ENCODE peak calls at places on chromosomes 12 and 14, in seven cellular contexts. One of them, this sample, is unnamed.

GRCh38 chr14:63896278-63896720 is 43.5 kb downstream of the SYNE2 start:
- DNase-seq in RWPE2: peak
- DNase-seq in C1 segment of cervical spinal cord: no peak
- DNase-seq in T-helper 2 cell: no peak
- DNase-seq in AG08395: peak
- DNase-seq in NCI-H1105: peak
- DNase-seq in heart left ventricle: peak
- DNase-seq in this sample: peak

GRCh38 chr12:122227341-122227740 is 1.5 kb upstream of the DIABLO start:
- DNase-seq in RWPE2: no peak
- DNase-seq in C1 segment of cervical spinal cord: no peak
- DNase-seq in T-helper 2 cell: peak
- DNase-seq in AG08395: no peak
- DNase-seq in NCI-H1105: peak
- DNase-seq in heart left ventricle: no peak
- DNase-seq in this sample: no peak

GRCh38 chr14:63956326-63956725 is 103.5 kb downstream of the SYNE2 start:
- DNase-seq in RWPE2: no peak
- DNase-seq in C1 segment of cervical spinal cord: no peak
- DNase-seq in T-helper 2 cell: no peak
- DNase-seq in AG08395: no peak
- DNase-seq in NCI-H1105: no peak
- DNase-seq in heart left ventricle: no peak
- DNase-seq in this sample: no peak

GRCh38 chr12:12990700-12991468 is 9.2 kb downstream of the HEBP1 start:
- DNase-seq in RWPE2: no peak
- DNase-seq in C1 segment of cervical spinal cord: no peak
- DNase-seq in T-helper 2 cell: no peak
- DNase-seq in AG08395: no peak
- DNase-seq in NCI-H1105: no peak
- DNase-seq in heart left ventricle: no peak
- DNase-seq in this sample: no peak

GRCh38 chr12:110694330-110694891 is 5.5 kb upstream of the HVCN1 start:
- DNase-seq in RWPE2: no peak
- DNase-seq in C1 segment of cervical spinal cord: peak
- DNase-seq in T-helper 2 cell: no peak
- DNase-seq in AG08395: no peak
- DNase-seq in NCI-H1105: no peak
- DNase-seq in heart left ventricle: peak
- DNase-seq in this sample: peak

GRCh38 chr12:41277019-41277770 is 89.1 kb downstream of the PDZRN4 start:
- DNase-seq in RWPE2: no peak
- DNase-seq in C1 segment of cervical spinal cord: no peak
- DNase-seq in T-helper 2 cell: no peak
- DNase-seq in AG08395: peak
- DNase-seq in NCI-H1105: peak
- DNase-seq in heart left ventricle: no peak
- DNase-seq in this sample: peak

GRCh38 chr12:122788387-122788786 is 14.0 kb downstream of the CCDC62 start:
- DNase-seq in RWPE2: no peak
- DNase-seq in C1 segment of cervical spinal cord: no peak
- DNase-seq in T-helper 2 cell: no peak
- DNase-seq in AG08395: no peak
- DNase-seq in NCI-H1105: no peak
- DNase-seq in heart left ventricle: no peak
- DNase-seq in this sample: no peak

GRCh38 chr14:97213720-97214119 is 416.5 kb downstream of the VRK1 start:
- DNase-seq in RWPE2: no peak
- DNase-seq in C1 segment of cervical spinal cord: no peak
- DNase-seq in T-helper 2 cell: no peak
- DNase-seq in AG08395: no peak
- DNase-seq in NCI-H1105: no peak
- DNase-seq in heart left ventricle: no peak
- DNase-seq in this sample: no peak

GRCh38 chr14:70188292-70188607 is 501 bp downstream of the SLC8A3 start:
- DNase-seq in RWPE2: no peak
- DNase-seq in C1 segment of cervical spinal cord: no peak
- DNase-seq in T-helper 2 cell: no peak
- DNase-seq in AG08395: peak
- DNase-seq in NCI-H1105: no peak
- DNase-seq in heart left ventricle: no peak
- DNase-seq in this sample: no peak

GRCh38 chr12:40802656-40803055 is 110.4 kb downstream of the CNTN1 start:
- DNase-seq in RWPE2: no peak
- DNase-seq in C1 segment of cervical spinal cord: no peak
- DNase-seq in T-helper 2 cell: no peak
- DNase-seq in AG08395: no peak
- DNase-seq in NCI-H1105: no peak
- DNase-seq in heart left ventricle: no peak
- DNase-seq in this sample: no peak

GRCh38 chr14:83483063-83483462 is 1949.4 kb upstream of the SEL1L start:
- DNase-seq in RWPE2: no peak
- DNase-seq in C1 segment of cervical spinal cord: no peak
- DNase-seq in T-helper 2 cell: no peak
- DNase-seq in AG08395: peak
- DNase-seq in NCI-H1105: no peak
- DNase-seq in heart left ventricle: no peak
- DNase-seq in this sample: no peak

GRCh38 chr14:101719708-101720107 is 41.8 kb upstream of the PPP2R5C start:
- DNase-seq in RWPE2: peak
- DNase-seq in C1 segment of cervical spinal cord: no peak
- DNase-seq in T-helper 2 cell: no peak
- DNase-seq in AG08395: no peak
- DNase-seq in NCI-H1105: no peak
- DNase-seq in heart left ventricle: peak
- DNase-seq in this sample: no peak

This sample was measured in mucosa of gallbladder.